ENCODE peak calls at places on chromosomes 11 and 22, in four cellular contexts. S is GM13977, K is AG09319, M is GM12864. O is an unnamed sample.

GRCh38 chr11:108754901-108755625 is 90.2 kb downstream of the DDX10 start:
- DNase-seq in S (no peak), K (no peak), M (no peak), O (no peak)

GRCh38 chr11:12235549-12235944 is 125.2 kb downstream of the MICAL2 start:
- DNase-seq in S (no peak), K (no peak), M (no peak), O (peak; percentile 30)

GRCh38 chr22:39686776-39687525 is 116.4 kb downstream of the CACNA1I start:
- DNase-seq in S (no peak), K (no peak), M (no peak), O (no peak)

GRCh38 chr22:27937453-27937852 is 18.4 kb upstream of the PITPNB start:
- DNase-seq in S (no peak), K (no peak), M (no peak), O (no peak)

GRCh38 chr11:95999604-96000003 is 75.7 kb upstream of the MTMR2 start:
- DNase-seq in S (no peak), K (no peak), M (no peak), O (no peak)

GRCh38 chr11:118304809-118305248 is 299 bp downstream of the CD3E start:
- DNase-seq in S (no peak), K (no peak), M (no peak), O (no peak)

GRCh38 chr11:113436672-113437252 is 38.4 kb downstream of the DRD2 start:
- DNase-seq in S (no peak), K (no peak), M (no peak), O (no peak)

GRCh38 chr11:134750619-134751018 is 338.6 kb upstream of the B3GAT1 start:
- DNase-seq in S (no peak), K (no peak), M (no peak), O (no peak)

GRCh38 chr22:48504519-48505140 is 1323.0 kb downstream of the BRD1 start:
- DNase-seq in S (no peak), K (no peak), M (no peak), O (no peak)

GRCh38 chr11:68685656-68686380 is 1.5 kb downstream of the GAL start:
- DNase-seq in S (no peak), K (no peak), M (no peak), O (no peak)

GRCh38 chr22:23547818-23548500 is 32.1 kb downstream of the IGLL1 start:
- DNase-seq in S (no peak), K (no peak), M (no peak), O (no peak)

GRCh38 chr11:108204376-108204775 is 18.1 kb downstream of the NPAT start:
- DNase-seq in S (no peak), K (no peak), M (no peak), O (no peak)

GRCh38 chr11:11779975-11780374 is 61.8 kb upstream of the USP47 start:
- DNase-seq in S (no peak), K (no peak), M (no peak), O (no peak)

GRCh38 chr22:39297490-39298193 is 21.8 kb downstream of the RPL3 start:
- DNase-seq in S (no peak), K (no peak), M (no peak), O (no peak)

GRCh38 chr11:27440090-27440489 is 32.5 kb downstream of the LGR4 start:
- DNase-seq in S (no peak), K (no peak), M (no peak), O (no peak)

GRCh38 chr11:46237248-46238077 is 40.0 kb upstream of the CREB3L1 start:
- DNase-seq in S (peak; percentile 75), K (peak; percentile 51), M (no peak), O (peak; percentile 71)

GRCh38 chr11:7499046-7499445 is 13.7 kb downstream of the OLFML1 start:
- DNase-seq in S (no peak), K (no peak), M (no peak), O (no peak)

GRCh38 chr11:122754553-122755322 is 83.6 kb upstream of the CRTAM start:
- DNase-seq in S (peak; percentile 47), K (no peak), M (no peak), O (peak; percentile 45)

GRCh38 chr11:127567237-127567932 is 566.8 kb upstream of the KIRREL3 start:
- DNase-seq in S (no peak), K (no peak), M (no peak), O (no peak)

GRCh38 chr22:43399338-43399979 is 12.4 kb upstream of the MPPED1 start:
- DNase-seq in S (no peak), K (no peak), M (no peak), O (no peak)

GRCh38 chr11:117868815-117869642 is 7.4 kb downstream of the FXYD6 start:
- DNase-seq in S (no peak), K (no peak), M (no peak), O (no peak)

GRCh38 chr11:108121274-108122155 is at the start of gene ACAT1:
- DNase-seq in S (peak; percentile 92), K (peak; percentile 73), M (peak; percentile 76), O (peak; percentile 93)

GRCh38 chr11:111301004-111301839 is 2.9 kb downstream of the POU2AF3 start:
- DNase-seq in S (no peak), K (no peak), M (no peak), O (peak; percentile 41)

GRCh38 chr22:46098525-46099475 is 51.5 kb upstream of the PPARA start:
- DNase-seq in S (no peak), K (no peak), M (no peak), O (no peak)

DNA sequence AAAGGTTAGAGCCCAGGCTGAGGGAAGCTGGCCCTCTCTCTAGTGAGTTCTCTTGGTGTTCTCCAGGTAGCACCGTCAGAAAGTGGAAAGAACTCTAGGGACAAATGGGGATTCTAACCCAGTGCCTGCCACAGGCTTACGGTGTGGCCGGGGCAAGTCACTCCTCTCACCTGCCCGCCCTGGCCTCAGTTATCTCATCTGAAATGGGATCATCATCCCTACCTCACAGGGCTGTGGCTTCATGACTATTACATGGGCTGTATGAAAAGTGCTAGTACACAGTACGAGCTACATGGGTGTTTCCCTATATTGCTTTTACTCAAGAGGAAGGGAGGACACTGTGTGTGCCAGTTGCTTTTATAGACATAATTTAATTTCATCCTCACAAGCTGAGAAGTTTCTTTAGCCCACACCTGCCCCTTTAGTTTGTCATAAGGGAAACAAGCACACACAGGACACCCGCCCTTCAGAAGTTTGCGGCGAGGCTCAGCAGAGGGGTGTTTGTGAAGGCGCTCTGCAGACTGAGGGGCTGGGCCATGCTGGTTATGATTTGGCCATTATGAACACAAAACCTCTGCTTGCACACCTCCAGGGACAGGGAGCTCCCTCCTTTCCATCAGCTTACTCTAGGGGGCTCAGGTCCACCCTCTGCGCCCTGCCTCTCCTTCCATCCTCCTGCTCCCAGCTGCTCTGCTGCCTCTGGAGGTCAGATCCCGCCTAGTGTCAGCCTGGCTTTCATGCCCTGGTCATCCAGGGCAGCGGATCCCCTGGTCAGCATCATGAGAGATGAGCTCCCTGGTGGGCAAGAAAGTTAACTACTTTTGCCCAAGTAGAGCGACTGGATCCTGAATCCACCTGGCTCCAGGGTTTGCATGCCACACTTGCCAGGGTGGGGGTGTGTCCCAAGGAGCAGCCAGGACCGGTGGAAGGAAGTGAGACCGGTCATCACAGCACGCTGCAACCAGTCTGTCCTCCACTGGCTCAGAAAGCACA is 1.2 kb downstream of the KLHL35 start:
- DNase-seq in S (no peak), K (no peak), M (no peak), O (no peak)
- TF ChIP-seq CTCF in S (no peak), K (no peak), M (no peak), O (no peak)

GRCh38 chr22:38202437-38203089 is 769 bp downstream of the MAFF start:
- DNase-seq in S (peak; percentile 54), K (peak; percentile 88), M (no peak), O (peak; percentile 60)
- TF ChIP-seq CTCF in S (peak; percentile 26), K (no peak), M (peak; percentile 3), O (peak; percentile 14)

DNA sequence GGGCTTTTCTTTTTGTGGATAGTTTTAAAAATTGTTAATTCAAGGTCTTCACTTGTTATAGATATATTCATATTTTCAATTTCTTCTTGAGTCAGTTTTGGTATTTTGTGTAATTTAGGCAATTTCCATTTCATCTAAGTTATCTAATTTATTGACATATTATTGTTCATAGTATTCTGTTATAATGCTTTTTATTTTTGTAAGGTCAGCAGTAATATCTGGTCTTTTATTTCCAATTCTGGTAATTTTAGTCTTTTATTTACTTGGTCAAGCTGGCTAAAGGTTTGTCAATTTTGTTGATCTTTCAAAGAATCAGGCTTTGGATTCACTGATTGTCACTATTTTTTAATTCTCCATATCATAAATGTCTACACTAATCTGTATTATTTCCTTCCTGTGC is 60.1 kb downstream of the HORMAD2 start:
- DNase-seq in S (no peak), K (no peak), M (no peak), O (no peak)
- TF ChIP-seq CTCF in S (no peak), K (no peak), M (no peak), O (no peak)

GRCh38 chr11:39724404-39724803 is 1735.0 kb downstream of the LRRC4C start:
- DNase-seq in S (no peak), K (no peak), M (no peak), O (no peak)
- TF ChIP-seq CTCF in S (no peak), K (no peak), M (no peak), O (no peak)